ENCODE peak calls at places on chromosomes 5 and 9, in seven cellular contexts. O is HepG2, U is HCT116, I is K562, C is GM12878, M is SK-N-SH, W is H1. Z is an unnamed sample.

GRCh38 chr5:79938468-79938867 is 52.6 kb downstream of the MTX3 start:
- DNase-seq in O (no peak), U (no peak), I (no peak), C (no peak), M (no peak), W (no peak), Z (no peak)

GRCh38 chr5:138212828-138213160 is 329 bp downstream of the CDC23 start:
- DNase-seq in O (no peak), U (no peak), I (peak; percentile 46), C (no peak), M (no peak), W (no peak), Z (no peak)

GRCh38 chr9:120856700-120857099 is 14.0 kb upstream of the PSMD5 start:
- DNase-seq in O (no peak), U (no peak), I (no peak), C (no peak), M (no peak), W (no peak), Z (peak; percentile 58)

GRCh38 chr9:36053971-36054370 is 17.3 kb downstream of the RECK start:
- DNase-seq in O (peak; percentile 16), U (no peak), I (no peak), C (no peak), M (no peak), W (no peak), Z (no peak)

GRCh38 chr5:162096448-162096847 is 28.9 kb downstream of the GABRG2 start:
- DNase-seq in O (no peak), U (no peak), I (no peak), C (no peak), M (no peak), W (no peak), Z (peak; percentile 11)

GRCh38 chr5:56356121-56356875 is 123.2 kb upstream of the ANKRD55 start:
- DNase-seq in O (peak; percentile 41), U (no peak), I (no peak), C (no peak), M (no peak), W (no peak), Z (peak; percentile 13)

GRCh38 chr5:75337366-75338021 is 474 bp downstream of the HMGCR start:
- DNase-seq in O (no peak), U (no peak), I (no peak), C (no peak), M (no peak), W (no peak), Z (no peak)

GRCh38 chr5:171093598-171093997 is 215.4 kb upstream of the TLX3 start:
- DNase-seq in O (no peak), U (no peak), I (no peak), C (no peak), M (peak; percentile 78), W (no peak), Z (no peak)

GRCh38 chr9:28600226-28600625 is 1026.9 kb upstream of the C9orf72 start:
- DNase-seq in O (no peak), U (no peak), I (no peak), C (no peak), M (no peak), W (no peak), Z (no peak)

GRCh38 chr5:166722939-166723338 is 1568.5 kb upstream of the WWC1 start:
- DNase-seq in O (no peak), U (no peak), I (no peak), C (no peak), M (no peak), W (no peak), Z (peak; percentile 38)

GRCh38 chr5:132747064-132747692 is at the start of gene CCNI2:
- DNase-seq in O (no peak), U (no peak), I (no peak), C (no peak), M (peak; percentile 87), W (no peak), Z (peak; percentile 71)

GRCh38 chr5:132464155-132464939 is 26.2 kb downstream of the IRF1 start:
- DNase-seq in O (no peak), U (no peak), I (no peak), C (no peak), M (peak; percentile 42), W (no peak), Z (peak; percentile 30)

GRCh38 chr9:125772740-125773139 is 25.6 kb downstream of the PBX3 start:
- DNase-seq in O (no peak), U (no peak), I (no peak), C (no peak), M (no peak), W (no peak), Z (no peak)

GRCh38 chr5:1255081-1255561 is 29.9 kb downstream of the SLC6A18 start:
- DNase-seq in O (no peak), U (no peak), I (no peak), C (no peak), M (no peak), W (no peak), Z (no peak)

GRCh38 chr9:86557063-86557766 is 203.0 kb upstream of the TUT7 start:
- DNase-seq in O (no peak), U (no peak), I (no peak), C (no peak), M (no peak), W (no peak), Z (no peak)

GRCh38 chr5:60945760-60946253 is 802 bp downstream of the NDUFAF2 start:
- DNase-seq in O (peak; percentile 15), U (no peak), I (peak; percentile 15), C (peak; percentile 11), M (peak; percentile 30), W (no peak), Z (peak; percentile 29)

GRCh38 chr9:96232539-96233241 is 69.3 kb downstream of the HSD17B3 start:
- DNase-seq in O (peak; percentile 41), U (no peak), I (peak; percentile 32), C (no peak), M (peak; percentile 70), W (no peak), Z (peak; percentile 61)

GRCh38 chr5:74251106-74252032 is 389.2 kb downstream of the ENC1 start:
- DNase-seq in O (peak; percentile 24), U (no peak), I (no peak), C (no peak), M (no peak), W (no peak), Z (peak; percentile 80)

GRCh38 chr5:119291056-119291455 is 64.8 kb upstream of the TNFAIP8 start:
- DNase-seq in O (no peak), U (no peak), I (no peak), C (no peak), M (no peak), W (no peak), Z (no peak)

GRCh38 chr9:37880916-37881479 is 22.9 kb downstream of the SLC25A51 start:
- DNase-seq in O (no peak), U (no peak), I (no peak), C (no peak), M (no peak), W (no peak), Z (no peak)

GRCh38 chr9:100222674-100223073 is 123.6 kb downstream of the INVS start:
- DNase-seq in O (no peak), U (no peak), I (no peak), C (no peak), M (peak; percentile 20), W (no peak), Z (no peak)

GRCh38 chr5:132237670-132238069 is 10.0 kb upstream of the P4HA2 start:
- DNase-seq in O (no peak), U (no peak), I (no peak), C (no peak), M (no peak), W (no peak), Z (no peak)

GRCh38 chr9:14029811-14030210 is 284.1 kb downstream of the NFIB start:
- DNase-seq in O (no peak), U (no peak), I (no peak), C (no peak), M (no peak), W (no peak), Z (no peak)
- TF ChIP-seq JUND in O (no peak), U (no peak), I (no peak), C (no peak), M (no peak), W (no peak), Z (no peak)

GRCh38 chr9:138022756-138023393 is 145.3 kb downstream of the CACNA1B start:
- DNase-seq in O (no peak), U (no peak), I (peak; percentile 3), C (no peak), M (no peak), W (no peak), Z (no peak)

GRCh38 chr9:138021251-138022056 is 143.9 kb downstream of the CACNA1B start:
- DNase-seq in O (no peak), U (no peak), I (peak; percentile 2), C (no peak), M (peak; percentile 19), W (no peak), Z (no peak)

GRCh38 chr9:138020795-138021182 is 143.2 kb downstream of the CACNA1B start:
- DNase-seq in O (no peak), U (no peak), I (no peak), C (no peak), M (peak; percentile 16), W (no peak), Z (no peak)

GRCh38 chr9:138023394-138024124 is 146.0 kb downstream of the CACNA1B start:
- DNase-seq in O (no peak), U (no peak), I (peak; percentile 13), C (no peak), M (no peak), W (no peak), Z (no peak)

GRCh38 chr9:138022121-138022741 is 144.6 kb downstream of the CACNA1B start:
- DNase-seq in O (no peak), U (peak; percentile 40), I (peak; percentile 41), C (no peak), M (peak; percentile 22), W (peak; percentile 70), Z (no peak)
- TF ChIP-seq JUND in O (no peak), U (no peak), I (no peak), C (no peak), M (no peak), W (no peak), Z (no peak)

GRCh38 chr9:98864257-98865180 is 57.0 kb downstream of the GALNT12 start:
- DNase-seq in O (no peak), U (no peak), I (no peak), C (no peak), M (no peak), W (no peak), Z (no peak)

GRCh38 chr9:98861881-98862501 is 54.5 kb downstream of the GALNT12 start:
- DNase-seq in O (no peak), U (no peak), I (no peak), C (no peak), M (no peak), W (no peak), Z (peak; percentile 16)

GRCh38 chr9:98859941-98860340 is 52.5 kb downstream of the GALNT12 start:
- DNase-seq in O (no peak), U (no peak), I (no peak), C (no peak), M (no peak), W (no peak), Z (no peak)

GRCh38 chr9:98862936-98863335 is 55.5 kb downstream of the GALNT12 start:
- DNase-seq in O (no peak), U (no peak), I (no peak), C (no peak), M (no peak), W (no peak), Z (no peak)

GRCh38 chr9:98860871-98861293 is 53.4 kb downstream of the GALNT12 start:
- DNase-seq in O (no peak), U (no peak), I (no peak), C (no peak), M (peak; percentile 49), W (no peak), Z (peak; percentile 58)
- TF ChIP-seq JUND in O (no peak), U (no peak), I (peak; percentile 51), C (no peak), M (no peak), W (no peak), Z (no peak)

GRCh38 chr9:71363286-71363961 is 242.0 kb upstream of the TRPM3 start:
- DNase-seq in O (no peak), U (no peak), I (no peak), C (no peak), M (no peak), W (no peak), Z (no peak)
- TF ChIP-seq JUND in O (no peak), U (no peak), I (no peak), C (no peak), M (no peak), W (no peak), Z (no peak)